ENCODE peak calls at places on chromosomes 1 and 21, in five cellular contexts. One of them, this sample, is unnamed.

GRCh38 chr21:27033467-27033866 is 66.6 kb upstream of the ADAMTS5 start:
- DNase-seq in epithelial cell of prostate: no peak
- DNase-seq in fibroblast of mammary gland: no peak
- DNase-seq in GF-D8: no peak
- DNase-seq in stimulated activated CD8-positive, alpha-beta memory T cell treated with anti-CD3 and anti-CD28 coated beads, Interleukin-2, amount 100 ng/mL, for 48 hours: no peak
- DNase-seq in this sample: no peak

GRCh38 chr21:34003428-34003827 is 70.0 kb upstream of the MRPS6 start:
- DNase-seq in epithelial cell of prostate: no peak
- DNase-seq in fibroblast of mammary gland: no peak
- DNase-seq in GF-D8: no peak
- DNase-seq in stimulated activated CD8-positive, alpha-beta memory T cell treated with anti-CD3 and anti-CD28 coated beads, Interleukin-2, amount 100 ng/mL, for 48 hours: no peak
- DNase-seq in this sample: no peak

GRCh38 chr1:24233684-24234600 is 46.9 kb upstream of the IFNLR1 start:
- DNase-seq in epithelial cell of prostate: no peak
- DNase-seq in fibroblast of mammary gland: peak; percentile 41
- DNase-seq in GF-D8: no peak
- DNase-seq in stimulated activated CD8-positive, alpha-beta memory T cell treated with anti-CD3 and anti-CD28 coated beads, Interleukin-2, amount 100 ng/mL, for 48 hours: no peak
- DNase-seq in this sample: no peak

GRCh38 chr1:245583575-245584330 is 429.0 kb downstream of the KIF26B start:
- DNase-seq in epithelial cell of prostate: no peak
- DNase-seq in fibroblast of mammary gland: peak; percentile 24
- DNase-seq in GF-D8: no peak
- DNase-seq in stimulated activated CD8-positive, alpha-beta memory T cell treated with anti-CD3 and anti-CD28 coated beads, Interleukin-2, amount 100 ng/mL, for 48 hours: no peak
- DNase-seq in this sample: no peak

GRCh38 chr1:246219508-246220030 is 287.5 kb downstream of the SMYD3 start:
- DNase-seq in epithelial cell of prostate: no peak
- DNase-seq in fibroblast of mammary gland: peak; percentile 40
- DNase-seq in GF-D8: peak; percentile 60
- DNase-seq in stimulated activated CD8-positive, alpha-beta memory T cell treated with anti-CD3 and anti-CD28 coated beads, Interleukin-2, amount 100 ng/mL, for 48 hours: no peak
- DNase-seq in this sample: no peak

GRCh38 chr1:17596651-17597509 is 57.4 kb downstream of the ARHGEF10L start:
- DNase-seq in epithelial cell of prostate: no peak
- DNase-seq in fibroblast of mammary gland: no peak
- DNase-seq in GF-D8: no peak
- DNase-seq in stimulated activated CD8-positive, alpha-beta memory T cell treated with anti-CD3 and anti-CD28 coated beads, Interleukin-2, amount 100 ng/mL, for 48 hours: no peak
- DNase-seq in this sample: no peak

GRCh38 chr1:168421399-168422004 is 122.3 kb downstream of the XCL2 start:
- DNase-seq in epithelial cell of prostate: no peak
- DNase-seq in fibroblast of mammary gland: no peak
- DNase-seq in GF-D8: no peak
- DNase-seq in stimulated activated CD8-positive, alpha-beta memory T cell treated with anti-CD3 and anti-CD28 coated beads, Interleukin-2, amount 100 ng/mL, for 48 hours: no peak
- DNase-seq in this sample: no peak

GRCh38 chr1:33392639-33393038 is 38.3 kb downstream of the PHC2 start:
- DNase-seq in epithelial cell of prostate: no peak
- DNase-seq in fibroblast of mammary gland: peak; percentile 47
- DNase-seq in GF-D8: no peak
- DNase-seq in stimulated activated CD8-positive, alpha-beta memory T cell treated with anti-CD3 and anti-CD28 coated beads, Interleukin-2, amount 100 ng/mL, for 48 hours: no peak
- DNase-seq in this sample: no peak

GRCh38 chr1:46489169-46489637 is 433 bp upstream of the DMBX1 start:
- DNase-seq in epithelial cell of prostate: no peak
- DNase-seq in fibroblast of mammary gland: no peak
- DNase-seq in GF-D8: no peak
- DNase-seq in stimulated activated CD8-positive, alpha-beta memory T cell treated with anti-CD3 and anti-CD28 coated beads, Interleukin-2, amount 100 ng/mL, for 48 hours: no peak
- DNase-seq in this sample: no peak

GRCh38 chr1:10820422-10820821 is 24.0 kb upstream of the CASZ1 start:
- DNase-seq in epithelial cell of prostate: no peak
- DNase-seq in fibroblast of mammary gland: no peak
- DNase-seq in GF-D8: no peak
- DNase-seq in stimulated activated CD8-positive, alpha-beta memory T cell treated with anti-CD3 and anti-CD28 coated beads, Interleukin-2, amount 100 ng/mL, for 48 hours: no peak
- DNase-seq in this sample: no peak

GRCh38 chr1:245837741-245838140 is 669.3 kb downstream of the SMYD3 start:
- DNase-seq in epithelial cell of prostate: no peak
- DNase-seq in fibroblast of mammary gland: peak; percentile 53
- DNase-seq in GF-D8: no peak
- DNase-seq in stimulated activated CD8-positive, alpha-beta memory T cell treated with anti-CD3 and anti-CD28 coated beads, Interleukin-2, amount 100 ng/mL, for 48 hours: no peak
- DNase-seq in this sample: no peak

GRCh38 chr1:49190138-49190537 is 413.4 kb upstream of the BEND5 start:
- DNase-seq in epithelial cell of prostate: no peak
- DNase-seq in fibroblast of mammary gland: no peak
- DNase-seq in GF-D8: no peak
- DNase-seq in stimulated activated CD8-positive, alpha-beta memory T cell treated with anti-CD3 and anti-CD28 coated beads, Interleukin-2, amount 100 ng/mL, for 48 hours: no peak
- DNase-seq in this sample: no peak

GRCh38 chr1:154276797-154277196 is 4.4 kb downstream of the HAX1 start:
- DNase-seq in epithelial cell of prostate: no peak
- DNase-seq in fibroblast of mammary gland: no peak
- DNase-seq in GF-D8: no peak
- DNase-seq in stimulated activated CD8-positive, alpha-beta memory T cell treated with anti-CD3 and anti-CD28 coated beads, Interleukin-2, amount 100 ng/mL, for 48 hours: peak; percentile 17
- DNase-seq in this sample: no peak

This sample was measured in keratinocyte.